ENCODE peak calls at places on chromosome 20, in eight cellular contexts. One of them, this sample, is unnamed. For H3K36me3, the result is how much of the 10 kb centered on the place peaks cover.

GRCh38 chr20:41180599-41181333 is 43.4 kb downstream of the PLCG1 start:
- DNase-seq in CD4-positive, alpha-beta memory T cell: no peak
- DNase-seq in stomach: peak
- DNase-seq in brain microvascular endothelial cell: no peak
- DNase-seq in kidney: no peak
- DNase-seq in esophagus squamous epithelium: no peak
- DNase-seq in SJSA1: peak
- DNase-seq in neural progenitor cell: no peak
- DNase-seq in this sample: no peak

GRCh38 chr20:40771308-40771610 is 82.2 kb upstream of the MAFB start:
- DNase-seq in neural progenitor cell: no peak
- DNase-seq in SJSA1: no peak
- DNase-seq in stomach: no peak
- DNase-seq in brain microvascular endothelial cell: no peak
- DNase-seq in kidney: no peak
- DNase-seq in esophagus squamous epithelium: no peak
- DNase-seq in CD4-positive, alpha-beta memory T cell: no peak
- DNase-seq in this sample: no peak

GRCh38 chr20:62662422-62662821 is 20.1 kb downstream of the SLCO4A1 start:
- DNase-seq in kidney: no peak
- DNase-seq in esophagus squamous epithelium: no peak
- DNase-seq in brain microvascular endothelial cell: no peak
- DNase-seq in SJSA1: no peak
- DNase-seq in stomach: no peak
- DNase-seq in neural progenitor cell: no peak
- DNase-seq in CD4-positive, alpha-beta memory T cell: no peak
- DNase-seq in this sample: peak

GRCh38 chr20:34954905-34955231 is 738 bp downstream of the GSS start:
- DNase-seq in brain microvascular endothelial cell: peak
- DNase-seq in esophagus squamous epithelium: no peak
- DNase-seq in kidney: no peak
- DNase-seq in neural progenitor cell: no peak
- DNase-seq in CD4-positive, alpha-beta memory T cell: no peak
- DNase-seq in stomach: peak
- DNase-seq in SJSA1: no peak
- DNase-seq in this sample: peak

GRCh38 chr20:4774209-4774608 is 52.5 kb downstream of the PRND start:
- DNase-seq in CD4-positive, alpha-beta memory T cell: no peak
- DNase-seq in brain microvascular endothelial cell: no peak
- DNase-seq in esophagus squamous epithelium: no peak
- DNase-seq in SJSA1: no peak
- DNase-seq in stomach: no peak
- DNase-seq in kidney: no peak
- DNase-seq in neural progenitor cell: no peak
- DNase-seq in this sample: no peak

GRCh38 chr20:8309638-8310037 is 177.6 kb downstream of the PLCB1 start:
- DNase-seq in CD4-positive, alpha-beta memory T cell: no peak
- DNase-seq in SJSA1: no peak
- DNase-seq in brain microvascular endothelial cell: peak
- DNase-seq in stomach: no peak
- DNase-seq in neural progenitor cell: peak
- DNase-seq in kidney: no peak
- DNase-seq in esophagus squamous epithelium: no peak
- DNase-seq in this sample: peak

GRCh38 chr20:24943731-24944130 is 5.3 kb upstream of the CST7 start:
- DNase-seq in stomach: no peak
- DNase-seq in SJSA1: peak
- DNase-seq in brain microvascular endothelial cell: no peak
- DNase-seq in CD4-positive, alpha-beta memory T cell: no peak
- DNase-seq in esophagus squamous epithelium: no peak
- DNase-seq in kidney: no peak
- DNase-seq in neural progenitor cell: no peak
- DNase-seq in this sample: no peak

GRCh38 chr20:39822667-39823066 is 860.5 kb downstream of the DHX35 start:
- DNase-seq in kidney: no peak
- DNase-seq in neural progenitor cell: no peak
- DNase-seq in stomach: no peak
- DNase-seq in CD4-positive, alpha-beta memory T cell: no peak
- DNase-seq in SJSA1: no peak
- DNase-seq in brain microvascular endothelial cell: peak
- DNase-seq in esophagus squamous epithelium: no peak
- DNase-seq in this sample: peak

GRCh38 chr20:4871486-4871885 is 129.8 kb downstream of the SLC23A2 start:
- DNase-seq in kidney: no peak
- DNase-seq in esophagus squamous epithelium: no peak
- DNase-seq in SJSA1: no peak
- DNase-seq in stomach: no peak
- DNase-seq in neural progenitor cell: no peak
- DNase-seq in brain microvascular endothelial cell: no peak
- DNase-seq in CD4-positive, alpha-beta memory T cell: no peak
- DNase-seq in this sample: no peak

GRCh38 chr20:57103146-57103800 is 163.2 kb downstream of the BMP7 start:
- DNase-seq in stomach: no peak
- DNase-seq in neural progenitor cell: peak
- DNase-seq in brain microvascular endothelial cell: no peak
- DNase-seq in kidney: no peak
- DNase-seq in CD4-positive, alpha-beta memory T cell: no peak
- DNase-seq in SJSA1: no peak
- DNase-seq in esophagus squamous epithelium: no peak
- DNase-seq in this sample: no peak

GRCh38 chr20:59526242-59527225 is 77.8 kb upstream of the PHACTR3 start:
- DNase-seq in neural progenitor cell: peak
- DNase-seq in SJSA1: no peak
- DNase-seq in esophagus squamous epithelium: no peak
- DNase-seq in CD4-positive, alpha-beta memory T cell: no peak
- DNase-seq in stomach: no peak
- DNase-seq in kidney: peak
- DNase-seq in brain microvascular endothelial cell: no peak
- DNase-seq in this sample: no peak

GRCh38 chr20:25389381-25389857 is 1.2 kb downstream of the ABHD12 start:
- DNase-seq in stomach: no peak
- DNase-seq in CD4-positive, alpha-beta memory T cell: peak
- DNase-seq in brain microvascular endothelial cell: peak
- DNase-seq in esophagus squamous epithelium: no peak
- DNase-seq in neural progenitor cell: no peak
- DNase-seq in SJSA1: no peak
- DNase-seq in kidney: no peak
- DNase-seq in this sample: peak

GRCh38 chr20:32231847-32232246 is 24.2 kb downstream of the POFUT1 start:
- DNase-seq in CD4-positive, alpha-beta memory T cell: peak
- DNase-seq in SJSA1: no peak
- DNase-seq in stomach: no peak
- DNase-seq in brain microvascular endothelial cell: peak
- DNase-seq in neural progenitor cell: no peak
- DNase-seq in kidney: no peak
- DNase-seq in esophagus squamous epithelium: no peak
- DNase-seq in this sample: no peak

DNA sequence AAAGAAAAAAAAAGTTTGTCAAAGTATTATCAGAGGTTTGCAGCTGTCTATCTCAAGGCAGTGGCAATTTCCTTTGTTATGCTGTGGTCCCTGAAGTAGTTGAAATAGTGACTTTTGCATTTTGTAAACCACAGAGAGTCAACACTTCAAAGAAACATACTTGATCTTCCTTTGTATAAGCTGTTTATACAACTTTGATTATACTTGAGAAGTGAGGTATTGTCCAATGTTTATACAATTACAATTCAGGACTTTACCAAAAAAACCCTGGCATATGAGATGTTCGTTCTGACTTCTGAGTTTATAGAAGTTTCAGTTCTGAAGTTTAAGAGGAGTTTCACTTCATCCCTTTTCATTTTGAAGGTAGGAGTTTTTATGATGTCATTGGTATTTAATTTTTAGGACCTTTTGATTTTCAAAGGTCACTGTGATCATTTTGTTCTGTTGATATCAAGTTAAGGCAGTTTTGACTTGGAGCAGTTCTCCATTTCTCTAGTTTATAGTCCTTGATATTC is 4.0 kb downstream of the STK4 start:
- DNase-seq in brain microvascular endothelial cell: no peak
- DNase-seq in neural progenitor cell: no peak
- DNase-seq in esophagus squamous epithelium: no peak
- DNase-seq in stomach: no peak
- DNase-seq in kidney: no peak
- DNase-seq in CD4-positive, alpha-beta memory T cell: peak
- DNase-seq in SJSA1: no peak
- DNase-seq in this sample: no peak
- H3K4me3 ChIP-seq in brain microvascular endothelial cell: no peak
- H3K4me3 ChIP-seq in neural progenitor cell: no peak
- H3K4me3 ChIP-seq in esophagus squamous epithelium: peak
- H3K4me3 ChIP-seq in stomach: no peak
- H3K4me3 ChIP-seq in kidney: no peak
- H3K4me3 ChIP-seq in CD4-positive, alpha-beta memory T cell: peak
- H3K4me3 ChIP-seq in SJSA1: no peak
- H3K4me3 ChIP-seq in this sample: no peak

GRCh38 chr20:36525620-36526365 is 15.5 kb upstream of the MYL9 start:
- DNase-seq in SJSA1: no peak
- DNase-seq in kidney: no peak
- DNase-seq in CD4-positive, alpha-beta memory T cell: no peak
- DNase-seq in neural progenitor cell: no peak
- DNase-seq in brain microvascular endothelial cell: no peak
- DNase-seq in esophagus squamous epithelium: no peak
- DNase-seq in stomach: no peak
- DNase-seq in this sample: no peak

GRCh38 chr20:36528875-36529425 is 12.4 kb upstream of the MYL9 start:
- DNase-seq in kidney: no peak
- DNase-seq in CD4-positive, alpha-beta memory T cell: no peak
- DNase-seq in stomach: no peak
- DNase-seq in SJSA1: no peak
- DNase-seq in esophagus squamous epithelium: no peak
- DNase-seq in neural progenitor cell: no peak
- DNase-seq in brain microvascular endothelial cell: no peak
- DNase-seq in this sample: no peak

GRCh38 chr20:36527331-36528125 is 13.8 kb upstream of the MYL9 start:
- DNase-seq in neural progenitor cell: no peak
- DNase-seq in stomach: no peak
- DNase-seq in brain microvascular endothelial cell: no peak
- DNase-seq in esophagus squamous epithelium: no peak
- DNase-seq in SJSA1: no peak
- DNase-seq in kidney: no peak
- DNase-seq in CD4-positive, alpha-beta memory T cell: no peak
- DNase-seq in this sample: no peak

GRCh38 chr20:36526521-36527011 is 14.8 kb upstream of the MYL9 start:
- DNase-seq in neural progenitor cell: no peak
- DNase-seq in kidney: no peak
- DNase-seq in esophagus squamous epithelium: no peak
- DNase-seq in stomach: no peak
- DNase-seq in CD4-positive, alpha-beta memory T cell: no peak
- DNase-seq in brain microvascular endothelial cell: no peak
- DNase-seq in SJSA1: no peak
- DNase-seq in this sample: no peak

DNA sequence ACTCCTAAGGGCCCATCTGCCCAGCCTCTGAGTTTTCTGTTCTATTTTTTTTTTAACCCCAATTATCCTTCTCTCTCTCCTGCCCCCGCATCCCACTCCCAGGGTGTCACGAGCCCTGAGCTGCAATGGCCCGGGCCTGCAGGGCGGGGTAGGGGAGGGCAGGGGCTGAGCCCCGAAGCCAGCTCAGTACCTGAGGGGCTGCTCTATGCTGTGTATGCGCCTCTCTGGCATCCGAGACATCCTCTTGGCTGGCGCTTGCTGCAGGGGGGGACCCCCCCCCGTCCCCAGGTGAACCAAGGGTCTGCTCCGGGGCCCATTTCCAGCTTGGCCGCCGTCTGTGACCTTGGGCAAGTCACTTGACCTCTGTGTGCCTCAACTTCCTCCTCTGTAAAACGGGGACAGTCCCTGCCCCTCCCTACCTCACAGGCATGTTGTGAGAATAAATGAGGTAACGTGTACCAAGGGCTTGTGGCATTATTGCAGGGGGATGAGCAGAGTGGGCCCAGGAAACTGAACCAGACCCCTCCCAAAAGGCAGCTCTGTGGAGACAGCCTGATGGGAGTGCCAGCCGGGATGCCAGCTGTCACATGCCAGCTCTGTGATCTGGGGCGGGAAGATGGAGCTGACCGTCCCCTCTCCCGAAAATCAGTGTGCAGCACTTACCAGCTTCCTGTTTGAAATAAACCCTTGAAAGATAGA is 13.0 kb upstream of the MYL9 start:
- DNase-seq in stomach: no peak
- DNase-seq in brain microvascular endothelial cell: no peak
- DNase-seq in esophagus squamous epithelium: no peak
- DNase-seq in neural progenitor cell: no peak
- DNase-seq in SJSA1: no peak
- DNase-seq in CD4-positive, alpha-beta memory T cell: no peak
- DNase-seq in kidney: no peak
- DNase-seq in this sample: no peak
- H3K36me3 ChIP-seq in stomach: half or more
- H3K36me3 ChIP-seq in brain microvascular endothelial cell: half or more
- H3K36me3 ChIP-seq in esophagus squamous epithelium: under half
- H3K36me3 ChIP-seq in neural progenitor cell: under half
- H3K36me3 ChIP-seq in SJSA1: half or more
- H3K36me3 ChIP-seq in CD4-positive, alpha-beta memory T cell: under half
- H3K36me3 ChIP-seq in kidney: under half
- H3K36me3 ChIP-seq in this sample: under half

GRCh38 chr20:3202965-3203314 is 1.5 kb downstream of the DDRGK1 start:
- DNase-seq in SJSA1: no peak
- DNase-seq in brain microvascular endothelial cell: no peak
- DNase-seq in neural progenitor cell: no peak
- DNase-seq in stomach: no peak
- DNase-seq in esophagus squamous epithelium: no peak
- DNase-seq in CD4-positive, alpha-beta memory T cell: no peak
- DNase-seq in kidney: no peak
- DNase-seq in this sample: no peak
- H3K4me3 ChIP-seq in SJSA1: peak
- H3K4me3 ChIP-seq in brain microvascular endothelial cell: peak
- H3K4me3 ChIP-seq in neural progenitor cell: peak
- H3K4me3 ChIP-seq in stomach: peak
- H3K4me3 ChIP-seq in esophagus squamous epithelium: peak
- H3K4me3 ChIP-seq in CD4-positive, alpha-beta memory T cell: peak
- H3K4me3 ChIP-seq in kidney: peak
- H3K4me3 ChIP-seq in this sample: peak

GRCh38 chr20:1528811-1529210 is 28.7 kb downstream of the SIRPD start:
- DNase-seq in SJSA1: no peak
- DNase-seq in CD4-positive, alpha-beta memory T cell: no peak
- DNase-seq in esophagus squamous epithelium: no peak
- DNase-seq in brain microvascular endothelial cell: no peak
- DNase-seq in kidney: no peak
- DNase-seq in stomach: no peak
- DNase-seq in neural progenitor cell: no peak
- DNase-seq in this sample: no peak

GRCh38 chr20:1537731-1538058 is 19.8 kb downstream of the SIRPD start:
- DNase-seq in SJSA1: no peak
- DNase-seq in brain microvascular endothelial cell: no peak
- DNase-seq in kidney: no peak
- DNase-seq in neural progenitor cell: no peak
- DNase-seq in stomach: no peak
- DNase-seq in esophagus squamous epithelium: peak
- DNase-seq in CD4-positive, alpha-beta memory T cell: no peak
- DNase-seq in this sample: no peak

GRCh38 chr20:1536893-1537730 is 20.4 kb downstream of the SIRPD start:
- DNase-seq in brain microvascular endothelial cell: no peak
- DNase-seq in SJSA1: no peak
- DNase-seq in CD4-positive, alpha-beta memory T cell: no peak
- DNase-seq in kidney: no peak
- DNase-seq in esophagus squamous epithelium: no peak
- DNase-seq in stomach: no peak
- DNase-seq in neural progenitor cell: no peak
- DNase-seq in this sample: no peak

GRCh38 chr20:1535420-1536175 is 21.9 kb downstream of the SIRPD start:
- DNase-seq in CD4-positive, alpha-beta memory T cell: no peak
- DNase-seq in esophagus squamous epithelium: no peak
- DNase-seq in SJSA1: no peak
- DNase-seq in neural progenitor cell: no peak
- DNase-seq in kidney: no peak
- DNase-seq in stomach: no peak
- DNase-seq in brain microvascular endothelial cell: no peak
- DNase-seq in this sample: no peak

GRCh38 chr20:1533059-1533458 is 24.4 kb downstream of the SIRPD start:
- DNase-seq in brain microvascular endothelial cell: no peak
- DNase-seq in esophagus squamous epithelium: no peak
- DNase-seq in kidney: no peak
- DNase-seq in neural progenitor cell: peak
- DNase-seq in stomach: no peak
- DNase-seq in CD4-positive, alpha-beta memory T cell: peak
- DNase-seq in SJSA1: no peak
- DNase-seq in this sample: no peak
- H3K36me3 ChIP-seq in brain microvascular endothelial cell: under half
- H3K36me3 ChIP-seq in esophagus squamous epithelium: under half
- H3K36me3 ChIP-seq in kidney: under half
- H3K36me3 ChIP-seq in neural progenitor cell: under half
- H3K36me3 ChIP-seq in stomach: under half
- H3K36me3 ChIP-seq in CD4-positive, alpha-beta memory T cell: under half
- H3K36me3 ChIP-seq in SJSA1: under half
- H3K36me3 ChIP-seq in this sample: under half

This sample was measured in astrocyte.